ENCODE peak calls at places on chromosomes 13 and 19, in nine cellular contexts. One of them, this sample, is unnamed.

GRCh38 chr13:60242231-60242630 is 78.5 kb upstream of the DIAPH3 start:
- DNase-seq in astrocyte of the spinal cord: no peak
- DNase-seq in cardiac fibroblast: no peak
- DNase-seq in esophagus squamous epithelium: no peak
- DNase-seq in lung: no peak
- DNase-seq in AG04450: no peak
- DNase-seq in GM06990: no peak
- DNase-seq in adrenal gland: no peak
- DNase-seq in body of pancreas: no peak
- DNase-seq in this sample: no peak

GRCh38 chr19:480016-480855 is 16.1 kb upstream of the MADCAM1 start:
- DNase-seq in astrocyte of the spinal cord: peak
- DNase-seq in cardiac fibroblast: peak
- DNase-seq in esophagus squamous epithelium: no peak
- DNase-seq in lung: peak
- DNase-seq in AG04450: no peak
- DNase-seq in GM06990: no peak
- DNase-seq in adrenal gland: peak
- DNase-seq in body of pancreas: peak
- DNase-seq in this sample: peak

GRCh38 chr13:31970237-31970930 is 61.2 kb upstream of the FRY start:
- DNase-seq in astrocyte of the spinal cord: peak
- DNase-seq in cardiac fibroblast: peak
- DNase-seq in esophagus squamous epithelium: no peak
- DNase-seq in lung: no peak
- DNase-seq in AG04450: peak
- DNase-seq in GM06990: no peak
- DNase-seq in adrenal gland: no peak
- DNase-seq in body of pancreas: no peak
- DNase-seq in this sample: peak

GRCh38 chr13:101289764-101290163 is 126.5 kb downstream of the NALCN start:
- DNase-seq in astrocyte of the spinal cord: peak
- DNase-seq in cardiac fibroblast: peak
- DNase-seq in esophagus squamous epithelium: no peak
- DNase-seq in lung: no peak
- DNase-seq in AG04450: peak
- DNase-seq in GM06990: no peak
- DNase-seq in adrenal gland: no peak
- DNase-seq in body of pancreas: no peak
- DNase-seq in this sample: peak

GRCh38 chr13:111634410-111634809 is 314.0 kb downstream of the TEX29 start:
- DNase-seq in astrocyte of the spinal cord: no peak
- DNase-seq in cardiac fibroblast: no peak
- DNase-seq in esophagus squamous epithelium: no peak
- DNase-seq in lung: no peak
- DNase-seq in AG04450: no peak
- DNase-seq in GM06990: no peak
- DNase-seq in adrenal gland: no peak
- DNase-seq in body of pancreas: no peak
- DNase-seq in this sample: no peak

GRCh38 chr13:76852991-76853390 is 33.2 kb downstream of the KCTD12 start:
- DNase-seq in astrocyte of the spinal cord: peak
- DNase-seq in cardiac fibroblast: peak
- DNase-seq in esophagus squamous epithelium: no peak
- DNase-seq in lung: no peak
- DNase-seq in AG04450: no peak
- DNase-seq in GM06990: no peak
- DNase-seq in adrenal gland: peak
- DNase-seq in body of pancreas: no peak
- DNase-seq in this sample: peak

GRCh38 chr19:5342573-5343201 is 2.1 kb upstream of the PTPRS start:
- DNase-seq in astrocyte of the spinal cord: no peak
- DNase-seq in cardiac fibroblast: no peak
- DNase-seq in esophagus squamous epithelium: no peak
- DNase-seq in lung: no peak
- DNase-seq in AG04450: no peak
- DNase-seq in GM06990: no peak
- DNase-seq in adrenal gland: no peak
- DNase-seq in body of pancreas: no peak
- DNase-seq in this sample: no peak

GRCh38 chr13:104297075-104297474 is 1230.9 kb upstream of the SLC10A2 start:
- DNase-seq in astrocyte of the spinal cord: no peak
- DNase-seq in cardiac fibroblast: no peak
- DNase-seq in esophagus squamous epithelium: no peak
- DNase-seq in lung: no peak
- DNase-seq in AG04450: no peak
- DNase-seq in GM06990: no peak
- DNase-seq in adrenal gland: no peak
- DNase-seq in body of pancreas: no peak
- DNase-seq in this sample: no peak

GRCh38 chr19:18397242-18398202 is at the start of gene LRRC25:
- DNase-seq in astrocyte of the spinal cord: no peak
- DNase-seq in cardiac fibroblast: no peak
- DNase-seq in esophagus squamous epithelium: no peak
- DNase-seq in lung: peak
- DNase-seq in AG04450: no peak
- DNase-seq in GM06990: no peak
- DNase-seq in adrenal gland: peak
- DNase-seq in body of pancreas: no peak
- DNase-seq in this sample: no peak

GRCh38 chr19:28435551-28436261 is 777.2 kb downstream of the UQCRFS1 start:
- DNase-seq in astrocyte of the spinal cord: no peak
- DNase-seq in cardiac fibroblast: no peak
- DNase-seq in esophagus squamous epithelium: no peak
- DNase-seq in lung: no peak
- DNase-seq in AG04450: no peak
- DNase-seq in GM06990: no peak
- DNase-seq in adrenal gland: peak
- DNase-seq in body of pancreas: no peak
- DNase-seq in this sample: no peak

GRCh38 chr13:50387124-50387581 is 371.9 kb downstream of the KCNRG start:
- DNase-seq in astrocyte of the spinal cord: peak
- DNase-seq in cardiac fibroblast: peak
- DNase-seq in esophagus squamous epithelium: no peak
- DNase-seq in lung: peak
- DNase-seq in AG04450: no peak
- DNase-seq in GM06990: no peak
- DNase-seq in adrenal gland: no peak
- DNase-seq in body of pancreas: peak
- DNase-seq in this sample: peak

DNA sequence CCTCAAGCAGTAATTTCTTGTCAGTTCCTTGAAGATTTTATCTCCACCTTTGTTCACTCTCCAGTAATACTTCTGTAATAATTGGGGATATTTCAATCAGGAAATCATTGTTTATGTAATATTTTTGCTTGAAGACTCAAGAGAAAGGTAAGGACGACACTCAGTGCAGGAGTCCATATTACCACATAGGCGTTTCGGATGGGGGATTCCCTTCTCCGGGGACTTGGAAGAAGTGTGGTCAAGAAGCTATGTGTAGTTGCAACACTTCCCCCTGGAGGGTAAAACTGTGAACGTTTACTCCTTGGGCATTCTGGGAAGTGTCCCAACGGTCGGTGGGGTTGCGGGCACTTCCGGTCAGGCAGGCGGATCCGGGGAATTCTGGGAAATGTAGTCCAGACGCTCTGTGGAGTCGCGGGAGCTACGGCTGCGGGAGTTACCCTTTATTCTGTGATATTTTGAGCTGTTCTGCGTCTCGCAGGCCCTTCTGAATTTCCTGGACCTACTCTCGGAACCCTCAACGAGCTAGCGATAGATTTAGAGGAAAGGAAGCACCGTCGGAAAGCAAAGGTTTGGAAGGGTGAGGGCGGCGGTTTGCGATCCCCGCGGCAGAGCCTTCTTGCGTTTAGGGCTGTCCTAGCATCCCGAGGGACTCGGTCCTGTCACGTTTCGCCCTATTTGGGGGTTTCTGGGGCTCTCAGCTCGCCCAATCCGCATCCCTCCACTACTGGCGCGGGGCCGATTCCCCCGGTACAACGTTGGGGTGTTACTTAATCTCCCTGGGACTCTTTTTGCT is at the start of gene ZNF221:
- DNase-seq in astrocyte of the spinal cord: peak
- DNase-seq in cardiac fibroblast: peak
- DNase-seq in esophagus squamous epithelium: peak
- DNase-seq in lung: peak
- DNase-seq in AG04450: peak
- DNase-seq in GM06990: peak
- DNase-seq in adrenal gland: peak
- DNase-seq in body of pancreas: peak
- DNase-seq in this sample: peak
- TF ChIP-seq CTCF in astrocyte of the spinal cord: peak
- TF ChIP-seq CTCF in cardiac fibroblast: peak
- TF ChIP-seq CTCF in esophagus squamous epithelium: peak
- TF ChIP-seq CTCF in lung: no peak
- TF ChIP-seq CTCF in AG04450: peak
- TF ChIP-seq CTCF in GM06990: peak
- TF ChIP-seq CTCF in adrenal gland: peak
- TF ChIP-seq CTCF in body of pancreas: peak
- TF ChIP-seq CTCF in this sample: peak

GRCh38 chr13:110521946-110522345 is 39.6 kb downstream of the RAB20 start:
- DNase-seq in astrocyte of the spinal cord: no peak
- DNase-seq in cardiac fibroblast: no peak
- DNase-seq in esophagus squamous epithelium: no peak
- DNase-seq in lung: peak
- DNase-seq in AG04450: no peak
- DNase-seq in GM06990: no peak
- DNase-seq in adrenal gland: peak
- DNase-seq in body of pancreas: no peak
- DNase-seq in this sample: peak
- H3K4me3 ChIP-seq in astrocyte of the spinal cord: no peak
- H3K4me3 ChIP-seq in cardiac fibroblast: no peak
- H3K4me3 ChIP-seq in esophagus squamous epithelium: no peak
- H3K4me3 ChIP-seq in lung: no peak
- H3K4me3 ChIP-seq in AG04450: no peak
- H3K4me3 ChIP-seq in GM06990: no peak
- H3K4me3 ChIP-seq in adrenal gland: no peak
- H3K4me3 ChIP-seq in body of pancreas: no peak
- H3K4me3 ChIP-seq in this sample: no peak

DNA sequence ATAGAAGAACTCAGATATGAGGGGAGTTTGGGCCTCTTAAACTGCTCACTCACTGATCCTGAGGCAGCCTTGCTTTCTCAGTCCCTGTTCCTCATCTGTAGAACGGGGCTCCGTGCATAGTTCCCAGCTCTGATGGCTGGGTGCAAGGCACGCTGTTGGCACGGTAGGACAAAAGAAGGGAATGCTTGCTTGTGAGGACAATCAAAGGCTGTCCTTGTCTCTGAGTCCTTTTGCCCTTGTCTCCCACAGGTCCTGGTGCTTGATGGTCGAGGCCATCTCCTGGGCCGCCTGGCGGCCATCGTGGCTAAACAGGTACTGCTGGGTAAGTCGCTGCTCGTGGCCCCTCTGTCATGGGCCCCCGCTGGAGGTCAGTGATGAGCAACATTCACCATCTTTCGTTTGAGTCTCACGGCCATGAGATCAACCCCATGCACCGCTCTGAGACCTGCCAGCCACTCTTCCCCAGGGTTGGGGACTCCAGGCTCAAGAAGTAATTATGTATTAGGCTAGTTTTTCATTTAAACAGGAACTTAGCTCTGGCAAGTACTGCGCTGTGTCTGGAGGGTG is 2.3 kb downstream of the RPL13A start:
- DNase-seq in astrocyte of the spinal cord: no peak
- DNase-seq in cardiac fibroblast: no peak
- DNase-seq in esophagus squamous epithelium: no peak
- DNase-seq in lung: no peak
- DNase-seq in AG04450: no peak
- DNase-seq in GM06990: no peak
- DNase-seq in adrenal gland: peak
- DNase-seq in body of pancreas: no peak
- DNase-seq in this sample: peak
- TF ChIP-seq CTCF in astrocyte of the spinal cord: no peak
- TF ChIP-seq CTCF in cardiac fibroblast: no peak
- TF ChIP-seq CTCF in esophagus squamous epithelium: no peak
- TF ChIP-seq CTCF in lung: no peak
- TF ChIP-seq CTCF in AG04450: no peak
- TF ChIP-seq CTCF in GM06990: peak
- TF ChIP-seq CTCF in adrenal gland: no peak
- TF ChIP-seq CTCF in body of pancreas: no peak
- TF ChIP-seq CTCF in this sample: no peak

DNA sequence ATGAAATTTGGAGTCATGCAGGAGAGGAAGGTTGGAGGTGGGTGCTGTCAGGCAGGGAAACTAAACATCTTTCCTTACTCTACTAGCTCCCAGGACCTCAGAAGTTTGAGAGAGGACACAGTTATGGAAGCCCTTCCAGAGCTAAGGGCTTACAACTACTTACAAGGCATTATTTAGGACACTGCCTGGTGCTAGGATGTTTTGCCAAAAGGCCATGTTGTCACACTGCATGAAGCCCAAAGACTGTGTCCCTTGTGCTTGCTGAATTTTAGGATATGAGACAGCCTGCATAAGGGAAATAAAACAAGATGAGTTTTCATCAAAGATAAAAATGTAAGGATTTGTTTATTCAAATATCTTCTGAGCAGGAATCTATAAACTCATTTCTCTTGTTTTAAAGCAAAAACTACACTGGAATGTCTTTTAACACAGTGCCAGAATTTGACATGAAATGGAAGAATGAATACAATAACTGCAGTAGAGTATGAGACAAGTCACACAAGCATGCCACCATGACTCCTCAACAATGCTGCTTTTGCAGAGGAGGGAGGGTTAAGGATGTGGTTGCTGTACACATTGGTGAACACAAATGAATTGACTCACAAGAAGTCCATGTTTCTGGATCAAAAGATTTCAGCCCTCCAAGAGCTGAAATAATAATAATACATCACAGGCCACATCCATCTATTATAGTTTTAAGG is 258.4 kb downstream of the SPRY2 start:
- DNase-seq in astrocyte of the spinal cord: peak
- DNase-seq in cardiac fibroblast: peak
- DNase-seq in esophagus squamous epithelium: no peak
- DNase-seq in lung: no peak
- DNase-seq in AG04450: no peak
- DNase-seq in GM06990: no peak
- DNase-seq in adrenal gland: no peak
- DNase-seq in body of pancreas: no peak
- DNase-seq in this sample: peak
- H3K4me3 ChIP-seq in astrocyte of the spinal cord: no peak
- H3K4me3 ChIP-seq in cardiac fibroblast: no peak
- H3K4me3 ChIP-seq in esophagus squamous epithelium: no peak
- H3K4me3 ChIP-seq in lung: no peak
- H3K4me3 ChIP-seq in AG04450: no peak
- H3K4me3 ChIP-seq in GM06990: no peak
- H3K4me3 ChIP-seq in adrenal gland: no peak
- H3K4me3 ChIP-seq in body of pancreas: no peak
- H3K4me3 ChIP-seq in this sample: no peak

This sample was measured in fibroblast of mammary gland.